ENCODE peak calls at places on chromosomes 1 and 21, in four cellular contexts. J, Q, X and S are unnamed samples.

GRCh38 chr1:161835963-161836362 is 69.8 kb downstream of the ATF6 start:
- DNase-seq in Q (peak), X (no peak), J (no peak), S (no peak)

GRCh38 chr1:231611111-231611510 is 15.5 kb upstream of the DISC1 start:
- DNase-seq in J (no peak), Q (no peak), X (no peak), S (no peak)

GRCh38 chr1:1847501-1848289 is 43.2 kb downstream of the GNB1 start:
- DNase-seq in X (no peak), J (no peak), Q (no peak), S (no peak)

GRCh38 chr1:207836616-207837352 is 74.1 kb downstream of the CD34 start:
- DNase-seq in J (no peak), X (no peak), Q (no peak), S (no peak)

GRCh38 chr1:26340047-26340481 is 13.9 kb downstream of the CRYBG2 start:
- DNase-seq in Q (no peak), X (no peak), J (no peak), S (no peak)

GRCh38 chr21:33944185-33944763 is 28.7 kb upstream of the ATP5PO start:
- DNase-seq in Q (no peak), J (no peak), X (no peak), S (no peak)

GRCh38 chr21:44375281-44375651 is 21.8 kb downstream of the TRPM2 start:
- DNase-seq in X (no peak), J (no peak), Q (no peak), S (no peak)

GRCh38 chr1:186498695-186499389 is 37.9 kb upstream of the PDC start:
- DNase-seq in X (peak), J (no peak), Q (peak), S (peak)

GRCh38 chr1:243568793-243569192 is 281.2 kb downstream of the AKT3 start:
- DNase-seq in J (no peak), X (no peak), Q (peak), S (peak)

GRCh38 chr1:246659594-246660140 is 64.5 kb upstream of the SCCPDH start:
- DNase-seq in X (no peak), J (no peak), Q (no peak), S (no peak)

GRCh38 chr1:234495231-234495990 is 16.4 kb upstream of the TARBP1 start:
- DNase-seq in J (no peak), X (peak), Q (peak), S (peak)

GRCh38 chr1:94235189-94236020 is 2.0 kb downstream of the ARHGAP29 start:
- DNase-seq in Q (no peak), J (no peak), X (no peak), S (no peak)

GRCh38 chr21:33028271-33028670 is 2.5 kb downstream of the OLIG2 start:
- DNase-seq in Q (no peak), X (no peak), J (no peak), S (no peak)

GRCh38 chr1:228351850-228352249 is 54.8 kb downstream of the TRIM11 start:
- DNase-seq in J (no peak), Q (no peak), X (no peak), S (no peak)

GRCh38 chr1:203301331-203301668 is 4.0 kb upstream of the BTG2 start:
- DNase-seq in Q (no peak), J (no peak), X (no peak), S (no peak)

GRCh38 chr1:234551032-234551378 is 59.0 kb downstream of the IRF2BP2 start:
- DNase-seq in X (no peak), Q (no peak), J (peak), S (no peak)

GRCh38 chr1:197466813-197467212 is 198.8 kb downstream of the CRB1 start:
- DNase-seq in Q (no peak), J (no peak), X (no peak), S (no peak)

GRCh38 chr1:155844860-155845259 is 12.2 kb downstream of the GON4L start:
- DNase-seq in X (no peak), Q (no peak), J (no peak), S (no peak)

GRCh38 chr1:112394743-112395062 is 1.3 kb upstream of the CTTNBP2NL start:
- DNase-seq in Q (no peak), X (no peak), J (no peak), S (no peak)

GRCh38 chr1:166032901-166033371 is 133.9 kb downstream of the FAM78B start:
- DNase-seq in J (no peak), Q (no peak), X (no peak), S (no peak)

GRCh38 chr1:9235123-9235513 is 544 bp downstream of the H6PD start:
- DNase-seq in X (peak), J (peak), Q (peak), S (peak)

GRCh38 chr1:21911205-21912001 is 25.7 kb downstream of the HSPG2 start:
- DNase-seq in X (no peak), Q (no peak), J (no peak), S (peak)

GRCh38 chr1:40861227-40862003 is 748 bp downstream of the CITED4 start:
- DNase-seq in Q (peak), J (no peak), X (peak), S (peak)

GRCh38 chr21:37454869-37455503 is 88.4 kb downstream of the DYRK1A start:
- DNase-seq in X (peak), J (no peak), Q (no peak), S (no peak)

GRCh38 chr1:20324704-20325406 is 34.2 kb downstream of the VWA5B1 start:
- DNase-seq in J (no peak), X (no peak), Q (no peak), S (no peak)

GRCh38 chr1:168504064-168504837 is 39.5 kb downstream of the XCL2 start:
- DNase-seq in J (no peak), Q (peak), X (peak), S (peak)

GRCh38 chr1:39625462-39626273 is 13.8 kb downstream of the HEYL start:
- DNase-seq in X (no peak), Q (peak), J (no peak), S (peak)

GRCh38 chr1:202268032-202268431 is 73.7 kb downstream of the UBE2T start:
- DNase-seq in Q (no peak), X (no peak), J (peak), S (no peak)

GRCh38 chr1:157624471-157624870 is 26.6 kb upstream of the FCRL4 start:
- DNase-seq in Q (no peak), J (no peak), X (no peak), S (no peak)

GRCh38 chr1:54791880-54792522 is 9.1 kb downstream of the TTC22 start:
- DNase-seq in Q (peak), X (peak), J (peak), S (peak)

GRCh38 chr1:69492286-69492685 is 75.4 kb upstream of the LRRC7 start:
- DNase-seq in X (no peak), J (no peak), Q (no peak), S (no peak)

GRCh38 chr1:162605225-162605927 is 26.9 kb upstream of the DDR2 start:
- DNase-seq in X (peak), J (no peak), Q (peak), S (peak)

GRCh38 chr1:85992756-85993155 is 163.8 kb downstream of the COL24A1 start:
- DNase-seq in J (no peak), X (no peak), Q (peak), S (peak)

GRCh38 chr1:44368471-44369151 is 13.6 kb upstream of the ERI3 start:
- DNase-seq in Q (no peak), J (peak), X (no peak), S (no peak)

GRCh38 chr1:36822648-36823047 is 211.7 kb downstream of the GRIK3 start:
- DNase-seq in J (no peak), X (no peak), Q (no peak), S (no peak)
- H3K14ac ChIP-seq in J (no peak), X (no peak), Q (no peak), S (no peak)

GRCh38 chr1:192351550-192351949 is 34.8 kb downstream of the RGS21 start:
- DNase-seq in Q (no peak), X (no peak), J (no peak), S (no peak)

GRCh38 chr1:192350351-192350750 is 33.6 kb downstream of the RGS21 start:
- DNase-seq in X (no peak), Q (no peak), J (no peak), S (no peak)
- H3K14ac ChIP-seq in X (no peak), Q (no peak), J (no peak), S (no peak)

DNA sequence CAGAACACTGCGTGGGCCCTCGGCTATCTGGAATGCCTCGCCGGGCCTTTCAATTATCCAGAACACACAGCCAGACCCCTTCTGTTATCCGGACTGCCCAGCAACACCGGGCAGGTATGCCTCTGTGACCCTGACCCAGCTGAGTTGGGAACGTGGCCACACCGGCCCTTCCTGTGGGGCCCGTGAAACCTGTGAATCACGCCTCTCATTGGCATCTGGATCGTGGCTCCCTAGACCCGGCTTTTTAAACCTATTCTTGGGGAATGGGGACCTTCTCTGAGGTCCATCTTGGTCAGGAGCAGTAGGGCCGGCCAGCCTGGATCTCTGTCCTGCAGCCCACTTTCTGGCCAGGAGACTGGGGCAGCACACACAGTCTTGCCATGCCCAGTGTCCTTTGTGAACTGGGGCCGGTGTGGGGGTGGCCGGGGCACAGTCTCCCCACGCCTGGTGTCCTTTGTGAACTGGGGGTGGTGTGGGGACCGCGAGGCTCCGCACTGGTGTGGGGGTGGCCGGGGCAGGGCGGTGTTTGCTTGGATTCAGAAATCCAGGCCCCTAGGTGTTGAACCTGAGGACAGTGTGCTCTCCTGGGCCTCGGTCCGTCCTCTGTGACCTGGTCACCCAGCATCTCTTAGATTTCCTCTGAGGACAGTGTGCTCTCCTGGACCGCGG is 11.1 kb downstream of the COL18A1 start:
- DNase-seq in J (no peak), X (no peak), Q (no peak), S (no peak)
- H3K14ac ChIP-seq in J (no peak), X (no peak), Q (no peak), S (no peak)

DNA sequence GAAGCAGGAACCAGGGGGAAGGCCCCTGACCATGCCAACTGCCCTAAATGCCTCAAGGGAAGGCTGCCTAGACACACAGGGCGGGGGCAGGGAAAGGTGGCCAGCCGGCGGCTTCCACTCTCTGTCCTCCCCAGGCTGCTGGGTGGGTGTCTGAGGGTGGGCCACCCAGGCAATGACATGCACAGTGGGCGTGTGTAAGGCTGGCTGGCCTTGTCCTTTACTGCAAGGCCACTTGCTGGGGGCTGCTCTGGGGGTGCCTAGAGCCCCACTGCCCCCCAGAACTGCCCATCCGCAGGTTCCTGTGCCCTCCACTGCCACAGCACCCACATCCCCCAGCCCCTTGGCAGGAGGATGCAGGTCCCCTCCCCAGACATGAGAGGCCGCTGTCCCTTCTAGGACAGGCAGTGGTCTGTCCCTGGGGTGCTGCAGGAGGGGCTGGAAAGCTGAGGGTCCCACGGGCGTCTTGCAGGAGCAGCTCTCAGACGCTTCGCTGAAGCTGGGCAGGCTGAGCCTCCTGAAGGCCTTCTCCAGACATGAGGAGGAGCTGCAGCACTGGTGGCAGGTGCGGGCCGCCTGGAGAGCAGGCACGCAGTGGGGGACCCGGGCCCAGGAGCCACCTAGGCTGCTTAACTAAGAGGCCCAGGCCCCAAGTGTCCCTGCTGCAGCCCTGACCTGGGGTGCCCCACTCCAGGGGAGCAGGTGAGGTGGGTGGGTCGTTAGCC is 10.1 kb downstream of the CCDC27 start:
- DNase-seq in X (no peak), Q (no peak), J (no peak), S (no peak)
- H3K14ac ChIP-seq in X (no peak), Q (no peak), J (peak), S (no peak)

GRCh38 chr1:192732787-192733186 is 76.1 kb upstream of the RGS2 start:
- DNase-seq in Q (no peak), X (no peak), J (no peak), S (no peak)
- H3K14ac ChIP-seq in Q (no peak), X (no peak), J (no peak), S (no peak)

DNA sequence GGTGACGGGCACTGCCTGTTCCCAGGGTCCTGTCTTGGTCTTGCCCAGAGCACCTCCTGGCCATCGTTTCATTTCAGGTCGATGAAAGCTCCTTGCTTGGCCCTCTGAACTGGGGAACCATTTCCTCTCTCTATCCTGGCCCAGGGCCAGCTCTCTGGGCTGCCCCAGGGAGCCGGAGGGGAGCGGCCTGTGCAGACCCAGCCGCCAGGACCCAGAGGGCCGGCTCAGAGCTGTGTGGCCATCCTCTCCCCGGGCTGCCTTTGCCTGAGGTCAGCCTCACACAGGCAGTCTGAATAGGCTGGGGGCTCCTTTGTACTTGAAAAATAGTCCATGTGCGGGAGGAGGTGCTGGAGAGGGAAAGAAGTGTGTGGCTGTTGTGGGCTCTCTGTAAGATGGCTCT is 275.2 kb upstream of the VAMP3 start:
- DNase-seq in J (no peak), X (no peak), Q (no peak), S (no peak)
- H3K14ac ChIP-seq in J (no peak), X (no peak), Q (no peak), S (no peak)

DNA sequence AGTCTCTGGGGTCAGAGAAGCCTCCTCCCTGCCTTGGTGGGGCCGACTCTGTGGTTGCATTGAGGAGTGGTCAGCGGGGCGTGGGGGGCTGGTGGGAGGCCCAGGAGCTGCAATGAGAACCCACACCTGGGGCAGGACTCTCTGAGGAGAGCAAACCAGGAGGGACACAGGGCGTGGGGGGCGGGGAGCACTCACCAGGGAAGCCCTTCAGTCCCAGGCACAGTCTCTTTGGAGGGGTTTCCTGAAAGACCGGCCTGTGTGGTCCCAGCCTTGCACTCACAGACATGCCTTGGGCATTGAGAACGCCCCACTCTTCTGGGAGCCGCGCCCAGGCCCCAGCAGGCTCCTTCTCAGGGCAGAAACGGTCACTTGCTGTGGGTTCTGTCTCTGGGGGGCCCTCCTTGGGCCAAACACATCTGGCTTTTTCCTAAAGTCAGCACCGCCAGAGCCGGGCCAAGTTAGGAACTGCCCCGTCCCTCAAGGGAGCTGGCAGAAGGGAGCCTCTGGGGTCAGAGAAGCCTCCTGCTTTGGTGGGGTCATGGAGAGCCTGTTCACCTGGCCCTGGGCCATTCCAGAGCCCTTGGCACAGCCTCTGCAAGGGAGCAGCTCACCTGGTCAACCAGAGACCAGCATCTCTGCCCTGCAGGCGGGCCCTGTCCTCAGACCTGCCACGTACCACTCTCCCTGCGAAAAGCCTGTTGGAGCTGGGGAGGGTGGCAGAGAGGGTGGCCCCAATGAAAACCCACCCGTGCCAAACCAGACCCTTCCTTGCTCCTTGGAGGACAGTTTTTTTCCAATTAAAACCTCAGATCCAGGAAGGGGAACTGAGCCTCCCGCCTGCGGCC is 59.9 kb upstream of the TTC34 start:
- DNase-seq in Q (no peak), X (no peak), J (no peak), S (no peak)
- H3K14ac ChIP-seq in Q (no peak), X (no peak), J (no peak), S (no peak)

GRCh38 chr1:200896571-200897187 is 2.0 kb downstream of the INAVA start:
- DNase-seq in J (no peak), Q (no peak), X (peak), S (no peak)
- H3K14ac ChIP-seq in J (no peak), Q (no peak), X (no peak), S (no peak)